ENCODE peak calls at places on chromosomes 7 and 10, in four cellular contexts. V is heart left ventricle, C is psoas muscle, L is kidney epithelial cell. Q is an unnamed sample. For H3K36me3, the result is how much of the 10 kb centered on the place peaks cover.

GRCh38 chr7:117270371-117270770 is 52.5 kb downstream of the WNT2 start:
- DNase-seq in L (no peak), V (no peak), C (no peak), Q (no peak)

GRCh38 chr7:158596309-158596708 is 8.7 kb upstream of the PTPRN2 start:
- DNase-seq in V (no peak), L (no peak), C (no peak), Q (no peak)

GRCh38 chr10:104254493-104255243 is at the start of gene GSTO1:
- DNase-seq in C (peak), V (peak), L (no peak), Q (peak)

GRCh38 chr10:90621577-90621976 is 236.3 kb downstream of the HTR7 start:
- DNase-seq in L (peak), C (no peak), V (no peak), Q (no peak)

GRCh38 chr10:95476482-95477174 is 84.5 kb downstream of the SORBS1 start:
- DNase-seq in L (no peak), C (no peak), V (no peak), Q (no peak)

GRCh38 chr7:49635800-49636199 is 137.6 kb upstream of the VWC2 start:
- DNase-seq in C (no peak), L (no peak), V (no peak), Q (no peak)

GRCh38 chr7:94656925-94657731 is 1.2 kb upstream of the SGCE start:
- DNase-seq in L (no peak), V (no peak), C (no peak), Q (no peak)

GRCh38 chr7:76196786-76197185 is 4.9 kb upstream of the SRRM3 start:
- DNase-seq in L (no peak), C (no peak), V (no peak), Q (no peak)

GRCh38 chr7:88789480-88790064 is 6.0 kb downstream of the TEX47 start:
- DNase-seq in V (no peak), C (no peak), L (no peak), Q (no peak)

GRCh38 chr10:57699944-57700343 is 567.8 kb downstream of the IPMK start:
- DNase-seq in L (no peak), V (no peak), C (no peak), Q (no peak)

GRCh38 chr7:144386741-144387140 is 16.8 kb downstream of the NOBOX start:
- DNase-seq in C (no peak), L (no peak), V (no peak), Q (no peak)

GRCh38 chr7:91239171-91239604 is 25.0 kb upstream of the FZD1 start:
- DNase-seq in C (no peak), V (no peak), L (peak), Q (no peak)

GRCh38 chr10:63767512-63767911 is 246.3 kb downstream of the REEP3 start:
- DNase-seq in L (no peak), V (no peak), C (no peak), Q (no peak)

GRCh38 chr10:4770766-4771553 is 55.0 kb upstream of the AKR1E2 start:
- DNase-seq in C (no peak), V (no peak), L (peak), Q (no peak)

GRCh38 chr10:1553951-1554350 is 183.4 kb downstream of the ADARB2 start:
- DNase-seq in V (no peak), L (no peak), C (no peak), Q (no peak)

GRCh38 chr7:12801107-12801506 is 113.7 kb downstream of the ARL4A start:
- DNase-seq in L (no peak), C (no peak), V (no peak), Q (no peak)

GRCh38 chr7:142620375-142620774 is 128.9 kb upstream of the PRSS1 start:
- DNase-seq in C (no peak), V (no peak), L (no peak), Q (no peak)

GRCh38 chr10:43123361-43124093 is 14.7 kb upstream of the CSGALNACT2 start:
- DNase-seq in C (no peak), V (no peak), L (no peak), Q (no peak)
- H3K4me3 ChIP-seq in C (no peak), V (no peak), L (no peak), Q (no peak)

GRCh38 chr7:44445986-44446671 is 44.3 kb downstream of the NUDCD3 start:
- DNase-seq in C (no peak), L (no peak), V (no peak), Q (no peak)

GRCh38 chr7:44448456-44448855 is 42.0 kb downstream of the NUDCD3 start:
- DNase-seq in C (no peak), V (no peak), L (no peak), Q (no peak)

GRCh38 chr7:44449531-44449930 is 40.9 kb downstream of the NUDCD3 start:
- DNase-seq in L (no peak), C (no peak), V (no peak), Q (no peak)

GRCh38 chr7:44448922-44449321 is 41.5 kb downstream of the NUDCD3 start:
- DNase-seq in C (no peak), V (no peak), L (no peak), Q (no peak)

GRCh38 chr7:44447874-44448425 is 42.5 kb downstream of the NUDCD3 start:
- DNase-seq in V (no peak), C (no peak), L (no peak), Q (no peak)
- H3K36me3 ChIP-seq in V (under half), C (under half), L (under half), Q (under half)

DNA sequence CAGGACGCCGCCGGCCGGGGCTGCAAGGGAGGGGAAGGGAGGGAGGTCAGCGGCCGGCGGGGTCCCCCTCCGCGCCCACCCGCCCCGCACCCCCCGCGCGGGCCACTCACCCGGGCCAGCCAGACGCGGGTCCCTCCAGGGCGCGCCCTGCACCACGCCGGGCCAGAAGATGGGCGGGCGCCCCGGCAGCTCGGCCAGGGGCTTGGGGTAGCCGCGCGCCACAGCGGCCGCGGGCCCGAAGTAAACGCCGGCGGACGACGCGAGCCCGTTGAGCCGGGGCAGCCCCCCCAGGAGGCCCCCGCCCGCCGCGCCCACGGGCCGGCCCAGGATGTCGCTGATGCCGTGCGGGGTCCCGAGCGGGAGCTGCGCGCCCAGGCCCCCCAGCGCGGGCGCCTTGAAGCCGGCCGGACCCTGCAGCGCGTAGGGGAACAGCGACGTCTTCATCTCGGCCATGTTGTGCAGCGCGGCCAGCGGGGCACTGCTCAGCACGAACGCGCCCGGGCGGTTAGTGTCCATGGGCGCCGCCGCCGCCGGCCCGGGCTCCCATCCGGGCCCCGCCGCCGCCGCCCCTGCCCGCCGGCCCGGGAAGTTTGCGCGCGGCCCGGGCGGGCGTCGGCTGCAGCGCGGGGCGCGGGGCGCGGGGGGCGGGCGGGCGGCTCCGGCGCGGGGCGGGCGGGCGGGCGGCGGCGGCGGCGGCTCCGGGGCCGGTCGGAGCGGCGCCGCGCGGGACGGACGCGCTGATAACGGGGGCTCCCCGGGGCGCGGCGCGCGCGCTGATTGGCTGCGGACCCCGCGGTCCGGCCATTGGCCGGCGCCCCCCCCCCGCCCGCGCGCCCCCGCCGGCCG is at the start of gene NKX6-2:
- DNase-seq in L (no peak), V (no peak), C (no peak), Q (no peak)
- H3K4me3 ChIP-seq in L (no peak), V (peak), C (peak), Q (no peak)

DNA sequence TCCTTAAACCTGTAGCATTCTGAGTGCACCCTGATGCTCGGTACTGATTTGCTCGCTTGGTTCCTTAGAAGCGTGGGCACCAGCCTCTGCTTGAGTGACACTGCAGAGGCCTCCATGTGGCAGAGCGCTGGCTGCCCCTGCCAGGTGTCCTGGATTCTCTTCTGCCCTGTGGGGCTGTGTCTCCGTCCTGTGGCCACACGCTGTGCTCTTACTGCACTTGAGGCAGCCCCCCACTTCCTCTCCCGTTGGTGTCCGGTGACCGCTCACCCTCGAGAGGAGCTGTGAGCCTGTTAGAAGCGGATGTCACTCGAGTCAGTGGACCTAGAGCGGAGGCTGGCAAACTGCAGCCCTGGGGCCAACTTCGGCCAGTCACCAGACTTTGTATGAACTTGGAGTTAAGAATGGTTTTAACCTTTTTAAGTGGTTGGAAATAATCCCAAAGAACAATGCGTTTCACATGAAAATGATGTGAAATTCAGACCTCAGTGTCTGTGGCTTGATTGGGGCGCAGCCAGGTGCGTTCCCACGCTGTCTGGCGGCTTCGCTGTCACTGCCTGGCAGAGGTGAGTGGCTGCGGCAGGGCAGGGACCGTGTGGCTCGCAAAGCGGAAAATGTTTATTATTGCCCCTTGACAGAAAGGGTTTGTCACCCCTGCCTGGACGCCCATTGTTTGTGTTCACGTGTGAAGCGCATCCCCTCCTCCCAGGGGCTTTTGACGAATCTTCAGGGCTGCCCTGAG is 114.6 kb downstream of the CYTH3 start:
- DNase-seq in V (no peak), L (no peak), C (no peak), Q (no peak)
- H3K36me3 ChIP-seq in V (half or more), L (under half), C (under half), Q (half or more)

GRCh38 chr10:31263903-31264302 is 55.1 kb upstream of the ZEB1 start:
- DNase-seq in C (no peak), V (no peak), L (no peak), Q (no peak)

GRCh38 chr10:31261502-31262311 is 57.3 kb upstream of the ZEB1 start:
- DNase-seq in L (peak), C (no peak), V (no peak), Q (no peak)

DNA sequence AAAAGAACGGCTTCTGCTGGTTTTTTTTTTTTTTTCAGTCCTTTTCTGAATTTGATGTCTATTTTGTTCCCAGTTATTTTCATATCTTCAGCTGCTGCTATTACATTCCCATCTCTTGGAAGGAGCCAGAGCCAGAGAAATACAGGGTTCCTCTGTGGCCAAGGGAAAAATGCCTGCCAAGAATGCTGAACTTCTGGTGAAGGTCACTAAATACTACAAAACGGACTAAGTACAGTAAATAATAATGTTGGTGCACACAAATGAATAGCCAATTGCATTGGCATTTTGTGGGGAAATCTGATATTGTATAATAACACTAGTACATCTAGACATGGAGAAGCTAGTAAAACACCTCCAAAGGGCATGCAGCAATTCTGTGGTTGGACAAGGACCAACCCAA is 56.3 kb upstream of the ZEB1 start:
- DNase-seq in V (peak), L (no peak), C (no peak), Q (no peak)
- H3K4me3 ChIP-seq in V (peak), L (no peak), C (no peak), Q (no peak)

Q was measured in effector memory CD4-positive, alpha-beta T cell.